ENCODE peak calls at places on chromosomes 16 and 17, in four cellular contexts. One of them, this sample, is unnamed.

GRCh38 chr17:73645050-73645871 is 1.0 kb upstream of the SDK2 start:
- DNase-seq in HepG2: no peak
- DNase-seq in HCT116: no peak
- DNase-seq in K562: no peak
- DNase-seq in this sample: no peak

GRCh38 chr17:38713456-38713855 is 8.4 kb downstream of the MLLT6 start:
- DNase-seq in HepG2: no peak
- DNase-seq in HCT116: no peak
- DNase-seq in K562: no peak
- DNase-seq in this sample: no peak

GRCh38 chr16:15928261-15929104 is 20.9 kb upstream of the ABCC1 start:
- DNase-seq in HepG2: peak; percentile 73
- DNase-seq in HCT116: no peak
- DNase-seq in K562: no peak
- DNase-seq in this sample: no peak

GRCh38 chr17:39208136-39208535 is 8.1 kb downstream of the RPL19 start:
- DNase-seq in HepG2: no peak
- DNase-seq in HCT116: no peak
- DNase-seq in K562: no peak
- DNase-seq in this sample: no peak

GRCh38 chr16:11580451-11581086 is 6.2 kb downstream of the LITAF start:
- DNase-seq in HepG2: no peak
- DNase-seq in HCT116: no peak
- DNase-seq in K562: no peak
- DNase-seq in this sample: no peak

GRCh38 chr17:8868092-8868491 is 618 bp upstream of the PIK3R6 start:
- DNase-seq in HepG2: no peak
- DNase-seq in HCT116: no peak
- DNase-seq in K562: no peak
- DNase-seq in this sample: no peak

GRCh38 chr17:73973881-73974409 is 229.5 kb upstream of the RPL38 start:
- DNase-seq in HepG2: no peak
- DNase-seq in HCT116: no peak
- DNase-seq in K562: no peak
- DNase-seq in this sample: no peak

GRCh38 chr17:9241371-9241712 is 220.0 kb downstream of the NTN1 start:
- DNase-seq in HepG2: no peak
- DNase-seq in HCT116: no peak
- DNase-seq in K562: no peak
- DNase-seq in this sample: no peak

GRCh38 chr16:1790611-1791255 is 2.8 kb downstream of the IGFALS start:
- DNase-seq in HepG2: no peak
- DNase-seq in HCT116: no peak
- DNase-seq in K562: no peak
- DNase-seq in this sample: no peak

GRCh38 chr17:38619451-38619795 is 13.7 kb upstream of the SRCIN1 start:
- DNase-seq in HepG2: no peak
- DNase-seq in HCT116: no peak
- DNase-seq in K562: no peak
- DNase-seq in this sample: no peak

GRCh38 chr17:8283356-8283755 is 5.1 kb upstream of the RANGRF start:
- DNase-seq in HepG2: no peak
- DNase-seq in HCT116: no peak
- DNase-seq in K562: no peak
- DNase-seq in this sample: no peak

GRCh38 chr17:5410594-5411272 is 8.7 kb downstream of the NUP88 start:
- DNase-seq in HepG2: no peak
- DNase-seq in HCT116: no peak
- DNase-seq in K562: no peak
- DNase-seq in this sample: no peak

GRCh38 chr17:59712856-59713255 is 5.4 kb downstream of the VMP1 start:
- DNase-seq in HepG2: no peak
- DNase-seq in HCT116: no peak
- DNase-seq in K562: no peak
- DNase-seq in this sample: no peak

GRCh38 chr17:19897108-19897854 is 29.5 kb upstream of the ULK2 start:
- DNase-seq in HepG2: no peak
- DNase-seq in HCT116: no peak
- DNase-seq in K562: no peak
- DNase-seq in this sample: no peak

GRCh38 chr16:69889295-69889964 is 61.7 kb upstream of the CLEC18A start:
- DNase-seq in HepG2: no peak
- DNase-seq in HCT116: no peak
- DNase-seq in K562: no peak
- DNase-seq in this sample: no peak

GRCh38 chr16:46916980-46917379 is 32.8 kb downstream of the GPT2 start:
- DNase-seq in HepG2: peak; percentile 44
- DNase-seq in HCT116: peak; percentile 2
- DNase-seq in K562: peak; percentile 52
- DNase-seq in this sample: no peak

GRCh38 chr16:57341062-57341440 is 17.5 kb upstream of the CCL22 start:
- DNase-seq in HepG2: no peak
- DNase-seq in HCT116: no peak
- DNase-seq in K562: no peak
- DNase-seq in this sample: no peak

GRCh38 chr16:3706253-3707145 is 10.8 kb downstream of the TRAP1 start:
- DNase-seq in HepG2: no peak
- DNase-seq in HCT116: no peak
- DNase-seq in K562: no peak
- DNase-seq in this sample: no peak

DNA sequence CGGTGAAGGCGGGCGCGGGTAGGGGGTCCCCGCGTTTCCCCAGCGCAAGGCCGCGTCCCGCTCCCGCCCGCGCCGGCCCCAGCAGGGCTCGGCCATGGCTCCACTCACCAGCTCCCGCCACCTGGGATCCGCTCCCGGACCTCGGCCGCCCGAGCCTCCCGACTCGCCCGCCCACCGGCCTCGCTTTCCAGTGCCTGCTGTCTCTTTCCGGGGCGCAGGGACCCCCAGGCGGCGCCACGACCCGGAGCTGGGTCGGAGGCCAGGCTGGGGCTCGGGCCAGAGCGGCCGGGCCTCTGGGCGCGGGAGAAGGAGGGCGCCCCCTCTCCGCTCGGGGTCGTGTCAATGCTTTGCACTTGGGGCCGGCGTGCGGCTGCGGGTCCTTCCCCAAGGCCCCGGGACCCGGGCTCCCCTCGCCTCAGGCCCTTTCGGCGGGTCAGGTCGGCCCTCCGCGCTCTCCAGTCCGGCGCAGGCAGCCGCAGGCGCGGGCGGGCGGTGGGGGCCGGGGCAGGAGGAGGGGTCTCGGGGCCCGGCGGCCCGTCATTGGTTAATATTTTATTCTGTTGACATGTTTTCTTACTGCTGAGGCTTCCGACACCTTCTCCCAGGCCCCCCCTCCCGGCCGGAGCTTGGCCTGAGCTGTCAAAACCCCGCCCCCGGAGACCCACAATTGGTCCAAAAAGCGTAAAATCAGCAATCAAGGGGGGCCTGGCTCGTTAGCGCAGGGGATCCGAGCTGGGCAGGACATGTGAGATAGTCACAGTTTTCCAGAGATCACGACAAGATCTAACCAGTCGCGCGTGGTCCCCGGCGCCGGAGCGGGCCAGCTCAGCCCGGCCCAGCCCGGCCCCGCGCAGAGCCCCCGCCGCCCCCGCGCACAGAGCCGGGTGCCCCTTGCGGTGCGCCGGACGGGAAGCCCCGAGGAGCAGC is at the start of gene TBX2:
- DNase-seq in HepG2: peak; percentile 80
- DNase-seq in HCT116: no peak
- DNase-seq in K562: no peak
- DNase-seq in this sample: no peak
- TF ChIP-seq TCF7L2 in HepG2: no peak
- TF ChIP-seq TCF7L2 in HCT116: no peak
- TF ChIP-seq TCF7L2 in K562: no peak
- TF ChIP-seq TCF7L2 in this sample: no peak

DNA sequence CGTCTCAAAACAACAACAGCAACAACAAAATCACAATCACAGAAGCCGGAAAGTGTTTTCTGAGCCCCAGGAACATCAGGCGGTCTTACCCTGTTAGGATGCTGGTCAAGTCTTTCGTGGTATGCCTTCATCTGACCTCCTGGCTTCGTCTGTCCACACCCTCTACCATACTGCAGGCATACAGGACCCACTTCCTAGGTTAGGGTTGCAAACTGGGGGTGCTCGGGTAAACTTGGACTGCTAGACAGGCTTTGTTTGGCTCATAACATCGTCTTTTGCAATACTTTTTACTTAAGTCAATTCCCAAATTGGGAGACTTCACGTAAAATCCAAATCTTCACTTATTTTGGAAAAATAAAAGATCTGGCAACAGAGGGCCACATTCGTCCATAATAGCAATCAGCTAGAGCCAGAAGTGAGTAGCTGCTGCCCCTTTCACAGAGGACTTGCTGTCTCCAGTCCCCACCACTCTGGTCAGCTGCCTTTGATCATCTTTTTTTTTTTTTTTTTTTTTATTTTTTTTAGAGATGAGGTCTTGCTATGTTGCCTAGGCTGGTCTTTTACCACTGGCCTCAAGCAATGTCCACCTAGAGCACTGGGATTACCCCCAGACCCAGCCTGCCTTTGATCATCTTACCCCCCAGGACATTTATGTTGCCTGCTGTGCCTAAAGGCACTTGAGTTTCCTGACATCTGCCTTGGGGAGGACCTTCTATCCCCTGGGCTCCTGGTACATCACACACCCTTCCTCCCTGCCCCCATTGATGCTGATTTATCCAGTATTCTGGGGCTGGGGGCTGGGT is 30.1 kb downstream of the CHD9 start:
- DNase-seq in HepG2: no peak
- DNase-seq in HCT116: no peak
- DNase-seq in K562: no peak
- DNase-seq in this sample: no peak
- H3K4me1 ChIP-seq in HepG2: peaks cover 22% of the 10 kb centered on the region
- H3K4me1 ChIP-seq in HCT116: peaks cover 2% of the 10 kb centered on the region
- H3K4me1 ChIP-seq in K562: peaks cover 5% of the 10 kb centered on the region
- H3K4me1 ChIP-seq in this sample: no peaks in the 10 kb centered on the region

GRCh38 chr16:74623214-74623842 is 16.4 kb upstream of the GLG1 start:
- DNase-seq in HepG2: peak; percentile 55
- DNase-seq in HCT116: no peak
- DNase-seq in K562: peak; percentile 39
- DNase-seq in this sample: no peak
- TF ChIP-seq TCF7L2 in HepG2: no peak
- TF ChIP-seq TCF7L2 in HCT116: no peak
- TF ChIP-seq TCF7L2 in K562: no peak
- TF ChIP-seq TCF7L2 in this sample: no peak

GRCh38 chr17:57286372-57287105 is 30.2 kb downstream of the MSI2 start:
- DNase-seq in HepG2: no peak
- DNase-seq in HCT116: no peak
- DNase-seq in K562: no peak
- DNase-seq in this sample: no peak

GRCh38 chr17:57283203-57283971 is 27.1 kb downstream of the MSI2 start:
- DNase-seq in HepG2: no peak
- DNase-seq in HCT116: no peak
- DNase-seq in K562: no peak
- DNase-seq in this sample: no peak

GRCh38 chr17:57285681-57286080 is 29.4 kb downstream of the MSI2 start:
- DNase-seq in HepG2: no peak
- DNase-seq in HCT116: no peak
- DNase-seq in K562: no peak
- DNase-seq in this sample: no peak

GRCh38 chr17:57284984-57285646 is 28.8 kb downstream of the MSI2 start:
- DNase-seq in HepG2: peak; percentile 65
- DNase-seq in HCT116: no peak
- DNase-seq in K562: peak; percentile 48
- DNase-seq in this sample: no peak

GRCh38 chr17:57284583-57284982 is 28.3 kb downstream of the MSI2 start:
- DNase-seq in HepG2: no peak
- DNase-seq in HCT116: no peak
- DNase-seq in K562: peak; percentile 50
- DNase-seq in this sample: no peak
- H3K4me1 ChIP-seq in HepG2: peaks cover 58% of the 10 kb centered on the region
- H3K4me1 ChIP-seq in HCT116: no peaks in the 10 kb centered on the region
- H3K4me1 ChIP-seq in K562: peaks cover 24% of the 10 kb centered on the region
- H3K4me1 ChIP-seq in this sample: no peaks in the 10 kb centered on the region

GRCh38 chr16:29675811-29676643 is 3.0 kb upstream of the QPRT start:
- DNase-seq in HepG2: peak; percentile 60
- DNase-seq in HCT116: peak; percentile 24
- DNase-seq in K562: peak; percentile 58
- DNase-seq in this sample: peak; percentile 5

GRCh38 chr16:29678691-29679267 is at the start of gene QPRT:
- DNase-seq in HepG2: peak; percentile 85
- DNase-seq in HCT116: no peak
- DNase-seq in K562: peak; percentile 86
- DNase-seq in this sample: no peak

GRCh38 chr16:29676989-29677388 is 2.0 kb upstream of the QPRT start:
- DNase-seq in HepG2: no peak
- DNase-seq in HCT116: no peak
- DNase-seq in K562: no peak
- DNase-seq in this sample: no peak

GRCh38 chr16:29673501-29673900 is 5.5 kb upstream of the QPRT start:
- DNase-seq in HepG2: no peak
- DNase-seq in HCT116: no peak
- DNase-seq in K562: no peak
- DNase-seq in this sample: no peak

GRCh38 chr16:29674188-29674587 is 4.8 kb upstream of the QPRT start:
- DNase-seq in HepG2: no peak
- DNase-seq in HCT116: no peak
- DNase-seq in K562: no peak
- DNase-seq in this sample: no peak
- TF ChIP-seq TCF7L2 in HepG2: no peak
- TF ChIP-seq TCF7L2 in HCT116: no peak
- TF ChIP-seq TCF7L2 in K562: no peak
- TF ChIP-seq TCF7L2 in this sample: no peak

GRCh38 chr16:678858-679807 is 1.1 kb upstream of the STUB1 start:
- DNase-seq in HepG2: peak; percentile 74
- DNase-seq in HCT116: no peak
- DNase-seq in K562: peak; percentile 80
- DNase-seq in this sample: no peak
- H3K4me1 ChIP-seq in HepG2: peaks cover 47% of the 10 kb centered on the region
- H3K4me1 ChIP-seq in HCT116: peaks cover 11% of the 10 kb centered on the region
- H3K4me1 ChIP-seq in K562: peaks cover 98% of the 10 kb centered on the region
- H3K4me1 ChIP-seq in this sample: peaks cover 30% of the 10 kb centered on the region

This sample was measured in Panc1.